ENCODE peak calls at places on chromosomes 12 and 14, in seven cellular contexts. Z is stomach; O is K562; I is CD8-positive, alpha-beta T cell; G is MM.1S; E is HCT116; Q is naive thymus-derived CD4-positive, alpha-beta T cell. R is an unnamed sample.

GRCh38 chr14:75831455-75831854 is 150.3 kb downstream of the TGFB3 start:
- DNase-seq in Z (peak; percentile 93), O (peak; percentile 55), I (peak; percentile 3), G (no peak), E (no peak), Q (peak; percentile 59), R (no peak)

GRCh38 chr12:130715150-130715995 is 726 bp downstream of the RIMBP2 start:
- DNase-seq in Z (peak; percentile 19), O (no peak), I (no peak), G (no peak), E (no peak), Q (no peak), R (no peak)

GRCh38 chr12:22014783-22015144 is 31.3 kb upstream of the CMAS start:
- DNase-seq in Z (no peak), O (no peak), I (no peak), G (no peak), E (no peak), Q (no peak), R (no peak)

GRCh38 chr14:52825085-52825484 is 33.7 kb upstream of the GNPNAT1 start:
- DNase-seq in Z (no peak), O (no peak), I (no peak), G (no peak), E (no peak), Q (no peak), R (no peak)

GRCh38 chr12:117685115-117685926 is 283.5 kb downstream of the KSR2 start:
- DNase-seq in Z (no peak), O (peak; percentile 23), I (no peak), G (no peak), E (no peak), Q (no peak), R (no peak)

GRCh38 chr12:46263140-46264017 is 5.5 kb downstream of the SLC38A1 start:
- DNase-seq in Z (no peak), O (no peak), I (no peak), G (no peak), E (no peak), Q (no peak), R (no peak)

GRCh38 chr12:7144414-7145120 is 14.4 kb downstream of the CLSTN3 start:
- DNase-seq in Z (no peak), O (peak; percentile 28), I (no peak), G (peak; percentile 47), E (peak; percentile 18), Q (peak; percentile 14), R (no peak)

GRCh38 chr12:111775205-111776193 is 8.8 kb downstream of the ALDH2 start:
- DNase-seq in Z (peak; percentile 91), O (peak; percentile 69), I (no peak), G (no peak), E (no peak), Q (no peak), R (peak; percentile 68)

GRCh38 chr14:54683882-54684794 is 117.2 kb downstream of the SAMD4A start:
- DNase-seq in Z (no peak), O (no peak), I (no peak), G (no peak), E (no peak), Q (no peak), R (no peak)

GRCh38 chr14:54680636-54681035 is 113.7 kb downstream of the SAMD4A start:
- DNase-seq in Z (no peak), O (no peak), I (no peak), G (no peak), E (no peak), Q (no peak), R (no peak)

GRCh38 chr14:54685286-54685845 is 118.4 kb downstream of the SAMD4A start:
- DNase-seq in Z (no peak), O (no peak), I (no peak), G (no peak), E (no peak), Q (no peak), R (no peak)

GRCh38 chr14:54682578-54682977 is 115.7 kb downstream of the SAMD4A start:
- DNase-seq in Z (no peak), O (no peak), I (no peak), G (no peak), E (no peak), Q (no peak), R (no peak)

DNA sequence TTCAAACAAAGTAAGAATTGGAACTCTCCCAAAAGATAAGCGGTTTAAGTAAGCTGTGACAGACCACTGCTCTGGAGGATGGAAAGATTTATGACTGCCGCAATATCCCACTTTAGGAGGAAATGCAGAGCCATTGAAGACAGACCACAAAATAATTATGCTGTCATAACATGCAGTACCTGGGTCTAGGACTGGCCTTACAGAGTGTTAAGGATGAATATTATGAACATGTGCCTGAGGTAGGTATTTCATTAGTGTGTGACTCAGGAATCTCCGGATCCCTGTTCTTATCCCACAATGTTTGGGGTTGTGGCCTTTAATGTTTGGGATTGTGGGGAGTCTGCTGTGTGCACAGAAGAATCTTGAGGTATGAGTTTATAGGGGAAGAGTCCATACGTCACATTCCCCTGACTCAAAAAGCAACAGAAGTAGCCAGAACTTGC is 114.9 kb downstream of the SAMD4A start:
- DNase-seq in Z (no peak), O (no peak), I (no peak), G (no peak), E (no peak), Q (no peak), R (no peak)
- H3K27ac ChIP-seq in Z (no peak overlapping the region), O (no peak overlapping the region), I (no peak overlapping the region), G (no peak overlapping the region), E (no peak overlapping the region), Q (no peak overlapping the region), R (no peak overlapping the region)

GRCh38 chr12:91417649-91418048 is 235.0 kb upstream of the DCN start:
- DNase-seq in Z (no peak), O (no peak), I (no peak), G (no peak), E (no peak), Q (no peak), R (no peak)

GRCh38 chr12:91418691-91419090 is 236.1 kb upstream of the DCN start:
- DNase-seq in Z (no peak), O (no peak), I (no peak), G (no peak), E (no peak), Q (no peak), R (no peak)

GRCh38 chr12:91414636-91415035 is 232.0 kb upstream of the DCN start:
- DNase-seq in Z (no peak), O (no peak), I (no peak), G (no peak), E (no peak), Q (no peak), R (no peak)

GRCh38 chr12:91413591-91413990 is 231.0 kb upstream of the DCN start:
- DNase-seq in Z (no peak), O (no peak), I (no peak), G (no peak), E (peak; percentile 51), Q (no peak), R (no peak)

GRCh38 chr12:91414147-91414546 is 231.5 kb upstream of the DCN start:
- DNase-seq in Z (no peak), O (no peak), I (no peak), G (no peak), E (no peak), Q (no peak), R (no peak)
- H3K27ac ChIP-seq in Z (no peak overlapping the region), O (no peak overlapping the region), I (no peak overlapping the region), G (no peak overlapping the region), E (no peak overlapping the region), Q (no peak overlapping the region), R (no peak overlapping the region)

GRCh38 chr14:69081271-69081670 is 71.6 kb downstream of the DCAF5 start:
- DNase-seq in Z (no peak), O (no peak), I (no peak), G (no peak), E (no peak), Q (no peak), R (no peak)

GRCh38 chr14:69076341-69076740 is 76.6 kb downstream of the DCAF5 start:
- DNase-seq in Z (no peak), O (no peak), I (no peak), G (no peak), E (no peak), Q (no peak), R (no peak)

GRCh38 chr14:69079188-69079742 is 73.7 kb downstream of the DCAF5 start:
- DNase-seq in Z (no peak), O (no peak), I (no peak), G (no peak), E (no peak), Q (no peak), R (no peak)

GRCh38 chr14:69079747-69080146 is 73.2 kb downstream of the DCAF5 start:
- DNase-seq in Z (no peak), O (no peak), I (no peak), G (no peak), E (no peak), Q (no peak), R (no peak)

GRCh38 chr14:69077841-69078240 is 75.1 kb downstream of the DCAF5 start:
- DNase-seq in Z (no peak), O (no peak), I (no peak), G (no peak), E (no peak), Q (no peak), R (no peak)
- H3K27ac ChIP-seq in Z (peak overlapping the region; percentile 82), O (no peak overlapping the region), I (no peak overlapping the region), G (no peak overlapping the region), E (no peak overlapping the region), Q (no peak overlapping the region), R (no peak overlapping the region)

GRCh38 chr12:31519525-31519924 is 71.4 kb downstream of the DENND5B start:
- DNase-seq in Z (no peak), O (no peak), I (no peak), G (no peak), E (no peak), Q (no peak), R (no peak)
- H3K27ac ChIP-seq in Z (no peak overlapping the region), O (no peak overlapping the region), I (no peak overlapping the region), G (no peak overlapping the region), E (peak overlapping the region; percentile 92), Q (no peak overlapping the region), R (no peak overlapping the region)

DNA sequence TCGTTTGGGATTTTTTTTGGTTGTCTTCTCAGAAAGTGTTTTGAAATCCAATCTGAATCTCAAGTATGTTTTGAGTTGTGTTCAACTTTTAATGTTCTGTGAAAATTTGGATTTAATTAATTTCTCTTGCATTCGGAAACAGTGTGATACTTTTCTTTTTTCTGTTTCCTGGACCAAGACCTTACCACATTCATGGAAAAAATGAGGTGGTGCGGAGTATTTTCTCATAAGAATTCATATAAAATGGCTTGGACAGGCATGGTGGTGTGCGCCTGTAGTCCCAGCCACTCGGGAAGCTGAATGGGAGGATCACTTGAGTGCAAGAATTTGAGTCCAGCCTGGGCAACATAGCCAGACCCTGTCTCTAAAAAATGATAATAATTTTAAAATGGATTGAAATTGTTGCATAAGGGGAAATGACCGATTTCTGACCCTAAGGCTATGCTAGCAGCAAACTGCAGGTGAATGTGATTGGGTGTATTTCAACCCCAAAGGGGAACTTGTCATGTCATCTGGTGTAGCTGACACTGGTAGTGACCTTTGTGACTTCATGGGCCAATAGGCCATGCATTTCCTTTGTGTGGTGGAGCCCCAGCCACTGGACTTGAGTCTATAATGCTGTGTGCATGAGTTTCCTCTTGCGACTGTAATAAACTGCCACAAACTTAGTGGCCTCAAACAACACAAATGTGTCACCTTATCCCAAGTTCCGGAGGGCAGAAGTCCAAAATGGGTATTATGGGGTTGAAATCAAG is 123.5 kb upstream of the RFLNA start:
- DNase-seq in Z (no peak), O (no peak), I (no peak), G (no peak), E (no peak), Q (no peak), R (no peak)
- H3K27ac ChIP-seq in Z (no peak overlapping the region), O (no peak overlapping the region), I (no peak overlapping the region), G (no peak overlapping the region), E (no peak overlapping the region), Q (no peak overlapping the region), R (no peak overlapping the region)

GRCh38 chr12:106247731-106248176 is at the start of gene CKAP4:
- DNase-seq in Z (peak; percentile 83), O (peak; percentile 69), I (peak; percentile 36), G (peak; percentile 76), E (no peak), Q (peak; percentile 55), R (peak; percentile 62)
- H3K27ac ChIP-seq in Z (peak within 1 kb of the TSS; percentile 99), O (no peak within 1 kb of the TSS), I (peak within 1 kb of the TSS; percentile 73), G (peak within 1 kb of the TSS; percentile 94), E (peak within 1 kb of the TSS; percentile 74), Q (peak within 1 kb of the TSS; percentile 80), R (peak within 1 kb of the TSS; percentile 62)